ENCODE peak calls at places on chromosomes 11 and 22, in seven cellular contexts. S is adrenal gland, T is activated T-cell treated with anti-CD3 and anti-CD28 coated beads for 1 hour, F is GM19239, O is T-helper 2 cell, H is HTR-8/SVneo, W is heart left ventricle. U is an unnamed sample.

GRCh38 chr11:34899633-34900016 is 16.6 kb downstream of the APIP start:
- DNase-seq in S (no peak), T (no peak), F (no peak), O (no peak), H (no peak), W (no peak), U (no peak)

GRCh38 chr11:69419662-69420061 is 61.8 kb upstream of the LINC01488 start:
- DNase-seq in S (no peak), T (no peak), F (no peak), O (no peak), H (no peak), W (no peak), U (no peak)

GRCh38 chr22:38025514-38025913 is 31.7 kb upstream of the PICK1 start:
- DNase-seq in S (no peak), T (no peak), F (no peak), O (no peak), H (no peak), W (no peak), U (no peak)

GRCh38 chr22:17269607-17270261 is 50.5 kb upstream of the ADA2 start:
- DNase-seq in S (no peak), T (no peak), F (no peak), O (no peak), H (no peak), W (no peak), U (no peak)

GRCh38 chr11:45247433-45247832 is 38.7 kb downstream of the SYT13 start:
- DNase-seq in S (no peak), T (no peak), F (no peak), O (no peak), H (no peak), W (no peak), U (no peak)

GRCh38 chr11:79413258-79413657 is 27.6 kb downstream of the TENM4 start:
- DNase-seq in S (peak), T (no peak), F (no peak), O (no peak), H (no peak), W (peak), U (no peak)

GRCh38 chr11:34909955-34910354 is 6.2 kb downstream of the APIP start:
- DNase-seq in S (peak), T (no peak), F (no peak), O (no peak), H (no peak), W (no peak), U (no peak)

GRCh38 chr11:129377739-129378138 is 2.1 kb downstream of the BARX2 start:
- DNase-seq in S (no peak), T (no peak), F (no peak), O (no peak), H (no peak), W (no peak), U (no peak)

GRCh38 chr22:37930952-37931440 is 22.4 kb downstream of the C22orf23 start:
- DNase-seq in S (no peak), T (no peak), F (no peak), O (no peak), H (no peak), W (no peak), U (no peak)

GRCh38 chr11:115215694-115216615 is 288.3 kb downstream of the CADM1 start:
- DNase-seq in S (no peak), T (no peak), F (no peak), O (no peak), H (no peak), W (no peak), U (no peak)

GRCh38 chr22:20463324-20464095 is 25.9 kb upstream of the SCARF2 start:
- DNase-seq in S (no peak), T (peak), F (no peak), O (no peak), H (no peak), W (no peak), U (no peak)

GRCh38 chr11:122756417-122756816 is 81.9 kb upstream of the CRTAM start:
- DNase-seq in S (peak), T (no peak), F (no peak), O (no peak), H (no peak), W (peak), U (no peak)

GRCh38 chr11:47950396-47950795 is 30.0 kb upstream of the PTPRJ start:
- DNase-seq in S (peak), T (peak), F (no peak), O (no peak), H (no peak), W (no peak), U (no peak)

GRCh38 chr22:44449061-44449682 is 48.9 kb downstream of the RTL6 start:
- DNase-seq in S (peak), T (no peak), F (no peak), O (no peak), H (no peak), W (no peak), U (no peak)

GRCh38 chr11:72574534-72575460 is 99.4 kb downstream of the PDE2A start:
- DNase-seq in S (no peak), T (no peak), F (no peak), O (no peak), H (no peak), W (no peak), U (no peak)

GRCh38 chr11:57566035-57566504 is 1.4 kb downstream of the UBE2L6 start:
- DNase-seq in S (peak), T (no peak), F (peak), O (no peak), H (peak), W (no peak), U (no peak)

GRCh38 chr11:371051-371450 is 1.8 kb downstream of the B4GALNT4 start:
- DNase-seq in S (no peak), T (no peak), F (no peak), O (no peak), H (no peak), W (no peak), U (no peak)

GRCh38 chr11:64906314-64906635 is 10.7 kb downstream of the ATG2A start:
- DNase-seq in S (no peak), T (no peak), F (no peak), O (no peak), H (no peak), W (no peak), U (no peak)

GRCh38 chr11:57416436-57416835 is 10.5 kb downstream of the SLC43A3 start:
- DNase-seq in S (no peak), T (no peak), F (no peak), O (no peak), H (no peak), W (no peak), U (no peak)

GRCh38 chr11:83162377-83162776 is 5.4 kb downstream of the PCF11 start:
- DNase-seq in S (no peak), T (no peak), F (peak), O (no peak), H (no peak), W (no peak), U (no peak)

GRCh38 chr11:44572884-44573283 is 7.4 kb downstream of the CD82 start:
- DNase-seq in S (no peak), T (no peak), F (no peak), O (no peak), H (no peak), W (no peak), U (peak)

GRCh38 chr22:25383892-25384291 is 164.5 kb downstream of the CRYBB2 start:
- DNase-seq in S (no peak), T (no peak), F (no peak), O (no peak), H (no peak), W (no peak), U (no peak)

GRCh38 chr11:4619514-4619913 is 11.5 kb upstream of the TRIM68 start:
- DNase-seq in S (no peak), T (no peak), F (no peak), O (no peak), H (no peak), W (no peak), U (no peak)